ENCODE peak calls at places on chromosomes 3 and 15, in ten cellular contexts. One of them, this sample, is unnamed.

GRCh38 chr3:129608936-129609590 is 2.6 kb upstream of the PLXND1 start:
- DNase-seq in endothelial cell: no peak
- DNase-seq in astrocyte of the spinal cord: no peak
- DNase-seq in CD4-positive, alpha-beta T cell: no peak
- DNase-seq in GM23338: no peak
- DNase-seq in kidney epithelial cell: no peak
- DNase-seq in A549: no peak
- DNase-seq in Calu3: no peak
- DNase-seq in AG04450: no peak
- DNase-seq in OCI-LY7: no peak
- DNase-seq in this sample: no peak

GRCh38 chr15:46848704-46849103 is 868.6 kb upstream of the SEMA6D start:
- DNase-seq in endothelial cell: no peak
- DNase-seq in astrocyte of the spinal cord: peak
- DNase-seq in CD4-positive, alpha-beta T cell: no peak
- DNase-seq in GM23338: no peak
- DNase-seq in kidney epithelial cell: peak
- DNase-seq in A549: no peak
- DNase-seq in Calu3: no peak
- DNase-seq in AG04450: no peak
- DNase-seq in OCI-LY7: no peak
- DNase-seq in this sample: no peak

GRCh38 chr15:57375827-57376694 is at the start of gene CGNL1:
- DNase-seq in endothelial cell: peak
- DNase-seq in astrocyte of the spinal cord: no peak
- DNase-seq in CD4-positive, alpha-beta T cell: no peak
- DNase-seq in GM23338: peak
- DNase-seq in kidney epithelial cell: no peak
- DNase-seq in A549: no peak
- DNase-seq in Calu3: peak
- DNase-seq in AG04450: no peak
- DNase-seq in OCI-LY7: no peak
- DNase-seq in this sample: no peak

GRCh38 chr3:196842567-196843434 is 24.9 kb upstream of the SENP5 start:
- DNase-seq in endothelial cell: no peak
- DNase-seq in astrocyte of the spinal cord: no peak
- DNase-seq in CD4-positive, alpha-beta T cell: no peak
- DNase-seq in GM23338: no peak
- DNase-seq in kidney epithelial cell: no peak
- DNase-seq in A549: no peak
- DNase-seq in Calu3: no peak
- DNase-seq in AG04450: no peak
- DNase-seq in OCI-LY7: no peak
- DNase-seq in this sample: no peak

GRCh38 chr15:94677202-94677790 is 445.9 kb downstream of the MCTP2 start:
- DNase-seq in endothelial cell: no peak
- DNase-seq in astrocyte of the spinal cord: no peak
- DNase-seq in CD4-positive, alpha-beta T cell: no peak
- DNase-seq in GM23338: no peak
- DNase-seq in kidney epithelial cell: no peak
- DNase-seq in A549: no peak
- DNase-seq in Calu3: no peak
- DNase-seq in AG04450: no peak
- DNase-seq in OCI-LY7: no peak
- DNase-seq in this sample: no peak

GRCh38 chr15:40511472-40512133 is 40.8 kb downstream of the CHST14 start:
- DNase-seq in endothelial cell: peak
- DNase-seq in astrocyte of the spinal cord: peak
- DNase-seq in CD4-positive, alpha-beta T cell: no peak
- DNase-seq in GM23338: peak
- DNase-seq in kidney epithelial cell: no peak
- DNase-seq in A549: peak
- DNase-seq in Calu3: peak
- DNase-seq in AG04450: no peak
- DNase-seq in OCI-LY7: no peak
- DNase-seq in this sample: peak

GRCh38 chr15:35740761-35741160 is 194.8 kb upstream of the DPH6 start:
- DNase-seq in endothelial cell: no peak
- DNase-seq in astrocyte of the spinal cord: peak
- DNase-seq in CD4-positive, alpha-beta T cell: no peak
- DNase-seq in GM23338: no peak
- DNase-seq in kidney epithelial cell: no peak
- DNase-seq in A549: no peak
- DNase-seq in Calu3: no peak
- DNase-seq in AG04450: peak
- DNase-seq in OCI-LY7: no peak
- DNase-seq in this sample: no peak

GRCh38 chr3:102466001-102466400 is 31.2 kb downstream of the ZPLD1 start:
- DNase-seq in endothelial cell: no peak
- DNase-seq in astrocyte of the spinal cord: no peak
- DNase-seq in CD4-positive, alpha-beta T cell: no peak
- DNase-seq in GM23338: peak
- DNase-seq in kidney epithelial cell: no peak
- DNase-seq in A549: no peak
- DNase-seq in Calu3: no peak
- DNase-seq in AG04450: no peak
- DNase-seq in OCI-LY7: no peak
- DNase-seq in this sample: no peak

GRCh38 chr3:129365779-129366178 is 62.7 kb downstream of the EFCAB12 start:
- DNase-seq in endothelial cell: no peak
- DNase-seq in astrocyte of the spinal cord: no peak
- DNase-seq in CD4-positive, alpha-beta T cell: no peak
- DNase-seq in GM23338: no peak
- DNase-seq in kidney epithelial cell: no peak
- DNase-seq in A549: no peak
- DNase-seq in Calu3: no peak
- DNase-seq in AG04450: no peak
- DNase-seq in OCI-LY7: no peak
- DNase-seq in this sample: no peak

GRCh38 chr3:12115846-12116245 is 42.9 kb downstream of the TIMP4 start:
- DNase-seq in endothelial cell: no peak
- DNase-seq in astrocyte of the spinal cord: no peak
- DNase-seq in CD4-positive, alpha-beta T cell: no peak
- DNase-seq in GM23338: no peak
- DNase-seq in kidney epithelial cell: no peak
- DNase-seq in A549: no peak
- DNase-seq in Calu3: no peak
- DNase-seq in AG04450: no peak
- DNase-seq in OCI-LY7: no peak
- DNase-seq in this sample: no peak

GRCh38 chr15:27623149-27623548 is 476.0 kb downstream of the OCA2 start:
- DNase-seq in endothelial cell: no peak
- DNase-seq in astrocyte of the spinal cord: no peak
- DNase-seq in CD4-positive, alpha-beta T cell: no peak
- DNase-seq in GM23338: peak
- DNase-seq in kidney epithelial cell: no peak
- DNase-seq in A549: no peak
- DNase-seq in Calu3: no peak
- DNase-seq in AG04450: no peak
- DNase-seq in OCI-LY7: no peak
- DNase-seq in this sample: no peak

GRCh38 chr3:23404241-23404640 is 201.1 kb downstream of the UBE2E2 start:
- DNase-seq in endothelial cell: no peak
- DNase-seq in astrocyte of the spinal cord: no peak
- DNase-seq in CD4-positive, alpha-beta T cell: no peak
- DNase-seq in GM23338: no peak
- DNase-seq in kidney epithelial cell: no peak
- DNase-seq in A549: no peak
- DNase-seq in Calu3: no peak
- DNase-seq in AG04450: no peak
- DNase-seq in OCI-LY7: no peak
- DNase-seq in this sample: no peak

GRCh38 chr3:124653788-124654469 is 76.3 kb upstream of the UMPS start:
- DNase-seq in endothelial cell: no peak
- DNase-seq in astrocyte of the spinal cord: no peak
- DNase-seq in CD4-positive, alpha-beta T cell: no peak
- DNase-seq in GM23338: no peak
- DNase-seq in kidney epithelial cell: no peak
- DNase-seq in A549: no peak
- DNase-seq in Calu3: no peak
- DNase-seq in AG04450: no peak
- DNase-seq in OCI-LY7: no peak
- DNase-seq in this sample: no peak

GRCh38 chr15:41904487-41905359 is 10.9 kb upstream of the SPTBN5 start:
- DNase-seq in endothelial cell: peak
- DNase-seq in astrocyte of the spinal cord: peak
- DNase-seq in CD4-positive, alpha-beta T cell: peak
- DNase-seq in GM23338: peak
- DNase-seq in kidney epithelial cell: no peak
- DNase-seq in A549: peak
- DNase-seq in Calu3: peak
- DNase-seq in AG04450: peak
- DNase-seq in OCI-LY7: peak
- DNase-seq in this sample: peak

GRCh38 chr15:89613031-89613430 is 37.8 kb downstream of the TICRR start:
- DNase-seq in endothelial cell: no peak
- DNase-seq in astrocyte of the spinal cord: no peak
- DNase-seq in CD4-positive, alpha-beta T cell: no peak
- DNase-seq in GM23338: no peak
- DNase-seq in kidney epithelial cell: no peak
- DNase-seq in A549: no peak
- DNase-seq in Calu3: no peak
- DNase-seq in AG04450: no peak
- DNase-seq in OCI-LY7: no peak
- DNase-seq in this sample: no peak

GRCh38 chr3:21599890-21600289 is 151.1 kb downstream of the ZNF385D start:
- DNase-seq in endothelial cell: no peak
- DNase-seq in astrocyte of the spinal cord: no peak
- DNase-seq in CD4-positive, alpha-beta T cell: no peak
- DNase-seq in GM23338: peak
- DNase-seq in kidney epithelial cell: no peak
- DNase-seq in A549: no peak
- DNase-seq in Calu3: no peak
- DNase-seq in AG04450: no peak
- DNase-seq in OCI-LY7: no peak
- DNase-seq in this sample: no peak

GRCh38 chr3:3783155-3783554 is 16.1 kb upstream of the LRRN1 start:
- DNase-seq in endothelial cell: no peak
- DNase-seq in astrocyte of the spinal cord: no peak
- DNase-seq in CD4-positive, alpha-beta T cell: no peak
- DNase-seq in GM23338: no peak
- DNase-seq in kidney epithelial cell: no peak
- DNase-seq in A549: no peak
- DNase-seq in Calu3: no peak
- DNase-seq in AG04450: no peak
- DNase-seq in OCI-LY7: no peak
- DNase-seq in this sample: no peak

GRCh38 chr3:46393554-46394434 is 13.1 kb downstream of the CCR5AS start:
- DNase-seq in endothelial cell: no peak
- DNase-seq in astrocyte of the spinal cord: no peak
- DNase-seq in CD4-positive, alpha-beta T cell: no peak
- DNase-seq in GM23338: peak
- DNase-seq in kidney epithelial cell: no peak
- DNase-seq in A549: no peak
- DNase-seq in Calu3: no peak
- DNase-seq in AG04450: no peak
- DNase-seq in OCI-LY7: no peak
- DNase-seq in this sample: no peak
- TF ChIP-seq CTCF in endothelial cell: no peak
- TF ChIP-seq CTCF in astrocyte of the spinal cord: no peak
- TF ChIP-seq CTCF in CD4-positive, alpha-beta T cell: no peak
- TF ChIP-seq CTCF in GM23338: no peak
- TF ChIP-seq CTCF in kidney epithelial cell: no peak
- TF ChIP-seq CTCF in A549: no peak
- TF ChIP-seq CTCF in Calu3: no peak
- TF ChIP-seq CTCF in AG04450: no peak
- TF ChIP-seq CTCF in OCI-LY7: no peak
- TF ChIP-seq CTCF in this sample: no peak

DNA sequence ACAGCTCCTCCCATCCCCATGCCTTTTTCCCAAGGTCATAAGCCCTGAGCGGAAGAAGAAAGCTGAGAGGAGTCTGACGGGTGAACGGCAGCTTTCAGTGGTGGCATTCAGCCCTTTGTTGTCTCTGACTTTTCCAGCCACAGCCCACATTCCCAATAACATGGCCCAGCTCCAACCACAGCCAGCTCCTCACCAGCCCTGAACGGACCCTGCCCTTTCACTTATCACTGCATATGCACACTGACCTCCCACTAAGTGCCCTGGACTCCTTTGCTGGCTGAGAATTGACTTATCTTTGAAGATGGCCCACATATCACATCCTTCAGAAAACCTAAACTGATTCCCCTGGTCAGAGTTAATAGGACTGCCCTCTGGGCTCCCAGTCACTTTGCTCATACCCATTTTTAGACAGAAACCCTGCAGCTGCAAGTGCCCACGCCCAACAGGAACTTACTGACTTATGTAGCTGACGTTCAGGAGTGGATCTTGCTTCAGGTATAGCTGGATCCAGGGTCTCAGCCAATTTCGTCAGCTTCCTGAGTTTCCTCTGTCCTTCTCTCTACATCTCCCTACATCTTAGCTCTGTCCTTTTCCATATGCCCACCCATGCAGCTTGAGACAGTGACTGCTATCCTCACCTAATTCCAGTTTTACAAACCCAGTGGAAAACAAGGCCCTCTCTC is 348.5 kb upstream of the PROK2 start:
- DNase-seq in endothelial cell: no peak
- DNase-seq in astrocyte of the spinal cord: no peak
- DNase-seq in CD4-positive, alpha-beta T cell: no peak
- DNase-seq in GM23338: no peak
- DNase-seq in kidney epithelial cell: no peak
- DNase-seq in A549: no peak
- DNase-seq in Calu3: no peak
- DNase-seq in AG04450: no peak
- DNase-seq in OCI-LY7: no peak
- DNase-seq in this sample: no peak
- TF ChIP-seq CTCF in endothelial cell: no peak
- TF ChIP-seq CTCF in astrocyte of the spinal cord: no peak
- TF ChIP-seq CTCF in CD4-positive, alpha-beta T cell: no peak
- TF ChIP-seq CTCF in GM23338: no peak
- TF ChIP-seq CTCF in kidney epithelial cell: no peak
- TF ChIP-seq CTCF in A549: no peak
- TF ChIP-seq CTCF in Calu3: no peak
- TF ChIP-seq CTCF in AG04450: no peak
- TF ChIP-seq CTCF in OCI-LY7: no peak
- TF ChIP-seq CTCF in this sample: no peak

GRCh38 chr3:156792536-156792935 is 33.6 kb upstream of the LEKR1 start:
- DNase-seq in endothelial cell: no peak
- DNase-seq in astrocyte of the spinal cord: no peak
- DNase-seq in CD4-positive, alpha-beta T cell: no peak
- DNase-seq in GM23338: no peak
- DNase-seq in kidney epithelial cell: no peak
- DNase-seq in A549: no peak
- DNase-seq in Calu3: no peak
- DNase-seq in AG04450: no peak
- DNase-seq in OCI-LY7: no peak
- DNase-seq in this sample: no peak
- TF ChIP-seq CTCF in endothelial cell: no peak
- TF ChIP-seq CTCF in astrocyte of the spinal cord: no peak
- TF ChIP-seq CTCF in CD4-positive, alpha-beta T cell: no peak
- TF ChIP-seq CTCF in GM23338: no peak
- TF ChIP-seq CTCF in kidney epithelial cell: no peak
- TF ChIP-seq CTCF in A549: no peak
- TF ChIP-seq CTCF in Calu3: no peak
- TF ChIP-seq CTCF in AG04450: no peak
- TF ChIP-seq CTCF in OCI-LY7: no peak
- TF ChIP-seq CTCF in this sample: no peak

DNA sequence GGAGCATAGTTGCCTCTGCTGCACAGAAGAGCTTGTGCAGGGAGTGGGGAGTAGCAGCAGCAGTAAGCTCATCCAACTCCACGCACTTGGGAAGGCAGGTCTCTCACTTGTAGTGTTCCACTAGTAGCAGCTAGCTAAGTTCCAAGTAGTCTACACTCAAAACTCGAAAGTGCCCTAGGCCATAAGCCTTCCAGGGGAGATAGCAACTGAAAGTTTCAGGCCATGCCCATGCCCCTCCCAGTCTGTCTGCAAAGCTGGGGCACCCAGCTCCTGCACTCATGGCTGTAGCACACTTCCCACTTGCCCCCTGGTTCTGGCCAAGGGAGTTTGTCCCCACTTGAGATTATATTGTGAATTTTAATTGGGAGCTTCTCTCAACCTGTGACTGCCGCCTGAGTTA is 57.5 kb downstream of the MFSD1 start:
- DNase-seq in endothelial cell: no peak
- DNase-seq in astrocyte of the spinal cord: no peak
- DNase-seq in CD4-positive, alpha-beta T cell: no peak
- DNase-seq in GM23338: no peak
- DNase-seq in kidney epithelial cell: no peak
- DNase-seq in A549: no peak
- DNase-seq in Calu3: no peak
- DNase-seq in AG04450: no peak
- DNase-seq in OCI-LY7: no peak
- DNase-seq in this sample: no peak
- TF ChIP-seq CTCF in endothelial cell: no peak
- TF ChIP-seq CTCF in astrocyte of the spinal cord: no peak
- TF ChIP-seq CTCF in CD4-positive, alpha-beta T cell: no peak
- TF ChIP-seq CTCF in GM23338: no peak
- TF ChIP-seq CTCF in kidney epithelial cell: no peak
- TF ChIP-seq CTCF in A549: no peak
- TF ChIP-seq CTCF in Calu3: no peak
- TF ChIP-seq CTCF in AG04450: no peak
- TF ChIP-seq CTCF in OCI-LY7: no peak
- TF ChIP-seq CTCF in this sample: no peak